ENCODE peak calls at places on chromosomes 7 and 10, in nine cellular contexts. G, Q, T, D, I, W, U, M and N are unnamed samples.

GRCh38 chr10:85921789-85922188 is 444.8 kb downstream of the GRID1 start:
- DNase-seq in G (no peak), Q (no peak), T (no peak), D (no peak), I (no peak), W (no peak), U (no peak), M (no peak), N (no peak)

GRCh38 chr10:52143338-52143737 is 170.7 kb upstream of the DKK1 start:
- DNase-seq in G (no peak), Q (no peak), T (no peak), D (no peak), I (no peak), W (no peak), U (no peak), M (no peak), N (no peak)

GRCh38 chr7:52831321-52831720 is 204.1 kb upstream of the POM121L12 start:
- DNase-seq in G (no peak), Q (no peak), T (no peak), D (no peak), I (no peak), W (no peak), U (no peak), M (peak), N (no peak)

GRCh38 chr7:2796358-2797352 is 47.5 kb downstream of the GNA12 start:
- DNase-seq in G (peak), Q (no peak), T (peak), D (no peak), I (peak), W (no peak), U (no peak), M (peak), N (peak)

GRCh38 chr7:157001920-157002818 is 8.3 kb downstream of the MNX1 start:
- DNase-seq in G (no peak), Q (no peak), T (no peak), D (no peak), I (no peak), W (no peak), U (no peak), M (no peak), N (no peak)

GRCh38 chr10:61836233-61836887 is 65.1 kb upstream of the ARID5B start:
- DNase-seq in G (no peak), Q (no peak), T (no peak), D (no peak), I (no peak), W (no peak), U (peak), M (peak), N (no peak)

GRCh38 chr7:12490105-12490688 is 80.3 kb upstream of the SCIN start:
- DNase-seq in G (peak), Q (no peak), T (no peak), D (no peak), I (no peak), W (no peak), U (peak), M (peak), N (no peak)

GRCh38 chr10:11579885-11580284 is 31.6 kb downstream of the USP6NL start:
- DNase-seq in G (no peak), Q (no peak), T (no peak), D (no peak), I (no peak), W (no peak), U (no peak), M (no peak), N (no peak)

GRCh38 chr10:62186999-62187695 is 81.5 kb downstream of the RTKN2 start:
- DNase-seq in G (no peak), Q (no peak), T (no peak), D (no peak), I (no peak), W (no peak), U (no peak), M (peak), N (no peak)

GRCh38 chr7:27113991-27114866 is 11.7 kb upstream of the HOXA2 start:
- DNase-seq in G (peak), Q (no peak), T (peak), D (no peak), I (no peak), W (peak), U (peak), M (no peak), N (peak)

GRCh38 chr7:72435366-72435765 is 23.2 kb upstream of the CALN1 start:
- DNase-seq in G (no peak), Q (no peak), T (peak), D (no peak), I (no peak), W (no peak), U (peak), M (no peak), N (no peak)

GRCh38 chr10:67607472-67607871 is 88.5 kb downstream of the CTNNA3 start:
- DNase-seq in G (peak), Q (no peak), T (no peak), D (no peak), I (no peak), W (no peak), U (no peak), M (peak), N (no peak)

GRCh38 chr7:44219371-44220045 is 18.7 kb downstream of the YKT6 start:
- DNase-seq in G (no peak), Q (no peak), T (no peak), D (no peak), I (no peak), W (peak), U (no peak), M (no peak), N (peak)